ENCODE peak calls at places on chromosomes 1 and 21, in nine cellular contexts. L is BJ, V is transverse colon, M is GM12865, G is AG09319, S is fibroblast of pulmonary artery, A is lower leg skin, H is left ventricle myocardium inferior, X is retinal pigment epithelial cell. N is an unnamed sample.

GRCh38 chr1:14969006-14969405 is 184.5 kb upstream of the TMEM51 start:
- DNase-seq in S (no peak), V (no peak), A (no peak), X (no peak), H (no peak), L (no peak), M (peak; percentile 49), G (no peak), N (peak; percentile 84)

GRCh38 chr1:43305461-43305860 is 4.7 kb downstream of the TIE1 start:
- DNase-seq in H (no peak), S (no peak), X (no peak), M (no peak), L (no peak), A (no peak), V (peak; percentile 7), G (no peak), N (no peak)

GRCh38 chr1:74534241-74534640 is 21.8 kb upstream of the LRRC53 start:
- DNase-seq in X (no peak), S (no peak), G (peak; percentile 2), H (no peak), M (no peak), L (peak; percentile 2), V (no peak), A (no peak), N (no peak)

GRCh38 chr21:42988234-42988965 is 14.0 kb downstream of the PKNOX1 start:
- DNase-seq in L (no peak), A (no peak), M (no peak), X (no peak), G (no peak), S (peak; percentile 22), V (no peak), H (no peak), N (no peak)

GRCh38 chr1:79744746-79745145 is 738.2 kb upstream of the ADGRL4 start:
- DNase-seq in G (no peak), A (no peak), S (no peak), M (no peak), V (no peak), X (no peak), L (no peak), H (no peak), N (no peak)

GRCh38 chr1:160836981-160837557 is 25.6 kb downstream of the CD244 start:
- DNase-seq in S (peak; percentile 17), A (no peak), X (peak; percentile 16), V (no peak), H (no peak), G (no peak), L (no peak), M (peak; percentile 20), N (no peak)

GRCh38 chr1:78472851-78473496 is 17.8 kb upstream of the PTGFR start:
- DNase-seq in L (no peak), M (no peak), S (no peak), H (no peak), V (no peak), A (no peak), G (no peak), X (no peak), N (no peak)

GRCh38 chr1:204885288-204885711 is 14.6 kb downstream of the NFASC start:
- DNase-seq in G (peak; percentile 29), A (no peak), H (peak; percentile 53), S (peak; percentile 41), M (no peak), L (no peak), V (peak; percentile 40), X (no peak), N (no peak)

GRCh38 chr1:42152119-42152518 is 1.1 kb upstream of the GUCA2B start:
- DNase-seq in X (no peak), S (no peak), A (peak; percentile 81), V (peak; percentile 68), G (no peak), H (peak; percentile 44), M (no peak), L (no peak), N (no peak)

GRCh38 chr1:151621351-151621750 is 9.5 kb downstream of the SNX27 start:
- DNase-seq in M (no peak), V (no peak), G (no peak), A (no peak), S (no peak), L (no peak), X (no peak), H (no peak), N (no peak)

GRCh38 chr1:81545734-81546133 is 255.0 kb upstream of the ADGRL2 start:
- DNase-seq in M (no peak), G (no peak), S (no peak), V (no peak), L (no peak), H (no peak), X (no peak), A (no peak), N (no peak)

GRCh38 chr1:236160540-236161127 is 18.3 kb downstream of the GPR137B start:
- DNase-seq in V (no peak), G (no peak), M (peak; percentile 76), S (no peak), X (no peak), H (no peak), L (no peak), A (no peak), N (no peak)

GRCh38 chr1:154342836-154343472 is 17.6 kb downstream of the ATP8B2 start:
- DNase-seq in L (no peak), H (no peak), V (peak; percentile 61), X (no peak), S (no peak), M (no peak), A (no peak), G (no peak), N (peak; percentile 85)

GRCh38 chr1:76250317-76250716 is 175.8 kb downstream of the ST6GALNAC3 start:
- DNase-seq in V (no peak), L (no peak), G (no peak), S (no peak), H (no peak), M (no peak), X (peak; percentile 37), A (no peak), N (no peak)

GRCh38 chr21:43812139-43812821 is 22.9 kb downstream of the RRP1 start:
- DNase-seq in V (peak; percentile 42), H (no peak), M (no peak), A (no peak), X (no peak), L (no peak), G (no peak), S (no peak), N (no peak)

GRCh38 chr1:17582124-17582768 is 42.7 kb downstream of the ARHGEF10L start:
- DNase-seq in H (no peak), V (no peak), G (no peak), A (no peak), M (no peak), S (no peak), X (no peak), L (no peak), N (no peak)

GRCh38 chr1:200478239-200478623 is 68.4 kb upstream of the ZNF281 start:
- DNase-seq in M (no peak), H (no peak), L (no peak), X (no peak), V (no peak), A (no peak), S (no peak), G (no peak), N (no peak)

GRCh38 chr1:79551321-79551720 is 544.8 kb upstream of the ADGRL4 start:
- DNase-seq in A (no peak), L (no peak), X (no peak), G (no peak), H (no peak), V (no peak), M (no peak), S (peak; percentile 7), N (no peak)

GRCh38 chr21:39079617-39080016 is 103.6 kb downstream of the PSMG1 start:
- DNase-seq in L (no peak), G (no peak), H (peak; percentile 70), X (no peak), S (peak; percentile 56), M (no peak), A (peak; percentile 94), V (peak; percentile 63), N (no peak)

GRCh38 chr1:25467193-25467592 is 36.5 kb downstream of the MACO1 start:
- DNase-seq in S (no peak), M (peak; percentile 30), G (no peak), V (no peak), X (no peak), A (no peak), H (no peak), L (no peak), N (peak; percentile 20)

GRCh38 chr1:201982082-201982922 is at the start of gene RNPEP:
- DNase-seq in V (peak; percentile 85), M (peak; percentile 66), X (no peak), L (no peak), G (peak; percentile 11), H (peak; percentile 84), S (peak; percentile 53), A (peak; percentile 92), N (peak; percentile 73)

GRCh38 chr1:213286235-213286634 is 235.2 kb downstream of the RPS6KC1 start:
- DNase-seq in V (no peak), S (no peak), A (no peak), M (no peak), G (no peak), H (no peak), L (no peak), X (no peak), N (no peak)
- TF ChIP-seq CTCF in V (no peak), S (peak; percentile 35), A (no peak), M (peak; percentile 27), G (peak; percentile 14), H (peak; percentile 21), L (no peak), X (peak; percentile 35), N (no peak)

GRCh38 chr1:86146566-86146965 is 10.0 kb downstream of the COL24A1 start:
- DNase-seq in A (no peak), V (no peak), H (no peak), X (no peak), S (no peak), M (no peak), G (no peak), L (no peak), N (no peak)
- TF ChIP-seq CTCF in A (no peak), V (no peak), H (no peak), X (peak; percentile 16), S (peak; percentile 29), M (no peak), G (peak; percentile 3), L (peak; percentile 16), N (no peak)

GRCh38 chr1:188706742-188707141 is 1770.9 kb downstream of the BRINP3 start:
- DNase-seq in H (no peak), S (peak; percentile 75), A (no peak), V (no peak), L (no peak), M (no peak), X (peak; percentile 10), G (no peak), N (no peak)
- TF ChIP-seq CTCF in H (no peak), S (no peak), A (no peak), V (no peak), L (no peak), M (no peak), X (peak; percentile 10), G (no peak), N (no peak)

GRCh38 chr1:208292913-208293312 is 48.7 kb upstream of the PLXNA2 start:
- DNase-seq in L (no peak), S (no peak), X (no peak), V (no peak), G (no peak), A (no peak), H (no peak), M (no peak), N (no peak)

GRCh38 chr1:208291923-208292711 is 47.9 kb upstream of the PLXNA2 start:
- DNase-seq in H (no peak), X (no peak), L (no peak), A (no peak), M (no peak), S (peak; percentile 1), G (no peak), V (no peak), N (no peak)

GRCh38 chr1:208288495-208288894 is 44.3 kb upstream of the PLXNA2 start:
- DNase-seq in X (no peak), M (no peak), H (no peak), G (no peak), S (no peak), V (no peak), L (no peak), A (no peak), N (no peak)
- TF ChIP-seq CTCF in X (no peak), M (no peak), H (no peak), G (no peak), S (no peak), V (no peak), L (no peak), A (no peak), N (no peak)